ENCODE peak calls at places on chromosomes 4 and X, in seven cellular contexts. A is HEK293T, O is hepatocyte, J is nucleus accumbens, Q is progenitor cell of endocrine pancreas, C is mucosa of descending colon, W is uterus. N is an unnamed sample.
A peak's percentile ranks its signal among the peaks of the same experiment; 100 is the strongest.

GRCh38 chr4:74237425-74237966 is 70.8 kb upstream of the EPGN start:
- DNase-seq in A (no peak), O (no peak), J (no peak), Q (no peak), C (no peak), W (no peak), N (no peak)

GRCh38 chrX:41086627-41086932 is 1.3 kb downstream of the USP9X start:
- DNase-seq in A (no peak), O (no peak), J (no peak), Q (no peak), C (no peak), W (no peak), N (no peak)

GRCh38 chr4:33998204-33998603 is 2246.1 kb downstream of the ARAP2 start:
- DNase-seq in A (no peak), O (no peak), J (no peak), Q (no peak), C (no peak), W (no peak), N (no peak)

GRCh38 chrX:68841251-68842049 is 12.6 kb downstream of the EFNB1 start:
- DNase-seq in A (no peak), O (no peak), J (no peak), Q (no peak), C (peak; percentile 88), W (no peak), N (no peak)

GRCh38 chr4:187840814-187841213 is 154.8 kb upstream of the ZFP42 start:
- DNase-seq in A (no peak), O (no peak), J (no peak), Q (no peak), C (no peak), W (no peak), N (no peak)

GRCh38 chr4:171846232-171846631 is 33.0 kb downstream of the GALNTL6 start:
- DNase-seq in A (peak; percentile 56), O (peak; percentile 77), J (no peak), Q (peak; percentile 43), C (no peak), W (no peak), N (peak; percentile 5)

GRCh38 chr4:15100994-15101695 is 98.9 kb downstream of the CPEB2 start:
- DNase-seq in A (no peak), O (no peak), J (no peak), Q (no peak), C (no peak), W (no peak), N (no peak)

GRCh38 chr4:23877758-23878229 is 12.1 kb downstream of the PPARGC1A start:
- DNase-seq in A (no peak), O (peak; percentile 78), J (no peak), Q (no peak), C (peak; percentile 51), W (no peak), N (no peak)

GRCh38 chrX:19616959-19617358 is 101.7 kb upstream of the MAP3K15 start:
- DNase-seq in A (no peak), O (no peak), J (no peak), Q (no peak), C (no peak), W (no peak), N (no peak)

N was measured in RWPE1.